ENCODE peak calls at places on chromosomes 3 and 15, in five cellular contexts. A, W, M, I and E are unnamed samples.

GRCh38 chr3:183149915-183150825 is 12.4 kb downstream of the LAMP3 start:
- DNase-seq in A (no peak), W (no peak), M (peak), I (no peak), E (no peak)

GRCh38 chr15:70775160-70775559 is 11.8 kb upstream of the UACA start:
- DNase-seq in A (no peak), W (no peak), M (peak), I (no peak), E (no peak)

GRCh38 chr3:177037241-177037640 is 160.0 kb downstream of the TBL1XR1 start:
- DNase-seq in A (peak), W (no peak), M (no peak), I (no peak), E (no peak)

GRCh38 chr3:196555295-196555694 is 13.1 kb downstream of the WDR53 start:
- DNase-seq in A (no peak), W (no peak), M (peak), I (no peak), E (no peak)

GRCh38 chr15:35379972-35380371 is 166.0 kb downstream of the DPH6 start:
- DNase-seq in A (no peak), W (no peak), M (no peak), I (no peak), E (no peak)

GRCh38 chr15:51966192-51966591 is 5.4 kb downstream of the LEO1 start:
- DNase-seq in A (no peak), W (no peak), M (no peak), I (no peak), E (no peak)

GRCh38 chr3:157375342-157375986 is 61.2 kb upstream of the PTX3 start:
- DNase-seq in A (no peak), W (no peak), M (peak), I (no peak), E (no peak)

GRCh38 chr3:125375950-125376679 is 990 bp upstream of the ZNF148 start:
- DNase-seq in A (no peak), W (no peak), M (no peak), I (no peak), E (no peak)

GRCh38 chr3:177337548-177338331 is 140.5 kb upstream of the TBL1XR1 start:
- DNase-seq in A (peak), W (no peak), M (no peak), I (no peak), E (no peak)

GRCh38 chr3:1752205-1752604 is 346.5 kb upstream of the CNTN4 start:
- DNase-seq in A (no peak), W (no peak), M (no peak), I (no peak), E (no peak)

GRCh38 chr15:61474796-61475195 is 245.7 kb upstream of the RORA start:
- DNase-seq in A (no peak), W (no peak), M (no peak), I (no peak), E (no peak)